ENCODE peak calls at places on chromosomes 1 and 21, in nine cellular contexts. One of them, this sample, is unnamed.

GRCh38 chr1:212545941-212546638 is 62.5 kb upstream of the ATF3 start:
- DNase-seq in kidney epithelial cell: no peak
- DNase-seq in Caco-2: no peak
- DNase-seq in BE2C: no peak
- DNase-seq in BJ: no peak
- DNase-seq in spleen: no peak
- DNase-seq in cardiac fibroblast: peak; percentile 77
- DNase-seq in AG04450: no peak
- DNase-seq in foreskin fibroblast: peak; percentile 68
- DNase-seq in this sample: peak; percentile 74

GRCh38 chr1:216183427-216183826 is 239.8 kb downstream of the USH2A start:
- DNase-seq in kidney epithelial cell: no peak
- DNase-seq in Caco-2: no peak
- DNase-seq in BE2C: no peak
- DNase-seq in BJ: peak; percentile 44
- DNase-seq in spleen: no peak
- DNase-seq in cardiac fibroblast: no peak
- DNase-seq in AG04450: no peak
- DNase-seq in foreskin fibroblast: peak; percentile 43
- DNase-seq in this sample: peak; percentile 8

GRCh38 chr1:20593766-20594165 is 4.9 kb downstream of the CDA start:
- DNase-seq in kidney epithelial cell: no peak
- DNase-seq in Caco-2: no peak
- DNase-seq in BE2C: no peak
- DNase-seq in BJ: no peak
- DNase-seq in spleen: no peak
- DNase-seq in cardiac fibroblast: no peak
- DNase-seq in AG04450: no peak
- DNase-seq in foreskin fibroblast: no peak
- DNase-seq in this sample: no peak

GRCh38 chr1:207304710-207305151 is 16.7 kb upstream of the CD55 start:
- DNase-seq in kidney epithelial cell: no peak
- DNase-seq in Caco-2: no peak
- DNase-seq in BE2C: no peak
- DNase-seq in BJ: no peak
- DNase-seq in spleen: no peak
- DNase-seq in cardiac fibroblast: peak; percentile 65
- DNase-seq in AG04450: no peak
- DNase-seq in foreskin fibroblast: peak; percentile 29
- DNase-seq in this sample: peak; percentile 68

GRCh38 chr1:34320081-34320480 is 143.4 kb downstream of the C1orf94 start:
- DNase-seq in kidney epithelial cell: no peak
- DNase-seq in Caco-2: no peak
- DNase-seq in BE2C: no peak
- DNase-seq in BJ: no peak
- DNase-seq in spleen: no peak
- DNase-seq in cardiac fibroblast: peak; percentile 2
- DNase-seq in AG04450: no peak
- DNase-seq in foreskin fibroblast: peak; percentile 4
- DNase-seq in this sample: peak; percentile 11

GRCh38 chr1:228735871-228736586 is 750 bp downstream of the RHOU start:
- DNase-seq in kidney epithelial cell: no peak
- DNase-seq in Caco-2: peak; percentile 50
- DNase-seq in BE2C: peak; percentile 39
- DNase-seq in BJ: no peak
- DNase-seq in spleen: peak; percentile 86
- DNase-seq in cardiac fibroblast: peak; percentile 19
- DNase-seq in AG04450: no peak
- DNase-seq in foreskin fibroblast: peak; percentile 60
- DNase-seq in this sample: peak; percentile 5

GRCh38 chr1:151327903-151328674 is 873 bp upstream of the PI4KB start:
- DNase-seq in kidney epithelial cell: no peak
- DNase-seq in Caco-2: no peak
- DNase-seq in BE2C: no peak
- DNase-seq in BJ: no peak
- DNase-seq in spleen: peak; percentile 84
- DNase-seq in cardiac fibroblast: no peak
- DNase-seq in AG04450: no peak
- DNase-seq in foreskin fibroblast: peak; percentile 58
- DNase-seq in this sample: no peak

GRCh38 chr1:225887030-225887314 is 2.0 kb downstream of the LEFTY1 start:
- DNase-seq in kidney epithelial cell: no peak
- DNase-seq in Caco-2: no peak
- DNase-seq in BE2C: no peak
- DNase-seq in BJ: no peak
- DNase-seq in spleen: no peak
- DNase-seq in cardiac fibroblast: no peak
- DNase-seq in AG04450: no peak
- DNase-seq in foreskin fibroblast: no peak
- DNase-seq in this sample: no peak

GRCh38 chr21:28136687-28137086 is 856.0 kb downstream of the LTN1 start:
- DNase-seq in kidney epithelial cell: no peak
- DNase-seq in Caco-2: no peak
- DNase-seq in BE2C: no peak
- DNase-seq in BJ: peak; percentile 44
- DNase-seq in spleen: no peak
- DNase-seq in cardiac fibroblast: no peak
- DNase-seq in AG04450: no peak
- DNase-seq in foreskin fibroblast: peak; percentile 26
- DNase-seq in this sample: no peak

GRCh38 chr1:16143566-16144324 is 12.1 kb downstream of the EPHA2 start:
- DNase-seq in kidney epithelial cell: no peak
- DNase-seq in Caco-2: peak; percentile 97
- DNase-seq in BE2C: no peak
- DNase-seq in BJ: no peak
- DNase-seq in spleen: no peak
- DNase-seq in cardiac fibroblast: peak; percentile 31
- DNase-seq in AG04450: no peak
- DNase-seq in foreskin fibroblast: no peak
- DNase-seq in this sample: no peak

GRCh38 chr1:150192012-150192411 is 42.3 kb downstream of the PLEKHO1 start:
- DNase-seq in kidney epithelial cell: peak; percentile 35
- DNase-seq in Caco-2: no peak
- DNase-seq in BE2C: no peak
- DNase-seq in BJ: no peak
- DNase-seq in spleen: no peak
- DNase-seq in cardiac fibroblast: peak; percentile 82
- DNase-seq in AG04450: peak; percentile 33
- DNase-seq in foreskin fibroblast: peak; percentile 31
- DNase-seq in this sample: peak; percentile 15

GRCh38 chr1:150182233-150182632 is 32.5 kb downstream of the PLEKHO1 start:
- DNase-seq in kidney epithelial cell: no peak
- DNase-seq in Caco-2: no peak
- DNase-seq in BE2C: no peak
- DNase-seq in BJ: no peak
- DNase-seq in spleen: no peak
- DNase-seq in cardiac fibroblast: no peak
- DNase-seq in AG04450: no peak
- DNase-seq in foreskin fibroblast: no peak
- DNase-seq in this sample: no peak

GRCh38 chr1:150185481-150185880 is 35.8 kb downstream of the PLEKHO1 start:
- DNase-seq in kidney epithelial cell: no peak
- DNase-seq in Caco-2: no peak
- DNase-seq in BE2C: no peak
- DNase-seq in BJ: no peak
- DNase-seq in spleen: no peak
- DNase-seq in cardiac fibroblast: no peak
- DNase-seq in AG04450: no peak
- DNase-seq in foreskin fibroblast: no peak
- DNase-seq in this sample: no peak

GRCh38 chr1:150186789-150187559 is 37.3 kb downstream of the PLEKHO1 start:
- DNase-seq in kidney epithelial cell: no peak
- DNase-seq in Caco-2: no peak
- DNase-seq in BE2C: peak; percentile 14
- DNase-seq in BJ: no peak
- DNase-seq in spleen: no peak
- DNase-seq in cardiac fibroblast: peak; percentile 84
- DNase-seq in AG04450: no peak
- DNase-seq in foreskin fibroblast: peak; percentile 66
- DNase-seq in this sample: peak; percentile 86

GRCh38 chr1:150187560-150187931 is 37.8 kb downstream of the PLEKHO1 start:
- DNase-seq in kidney epithelial cell: no peak
- DNase-seq in Caco-2: no peak
- DNase-seq in BE2C: no peak
- DNase-seq in BJ: no peak
- DNase-seq in spleen: no peak
- DNase-seq in cardiac fibroblast: no peak
- DNase-seq in AG04450: no peak
- DNase-seq in foreskin fibroblast: no peak
- DNase-seq in this sample: no peak
- TF ChIP-seq CTCF in kidney epithelial cell: no peak
- TF ChIP-seq CTCF in Caco-2: no peak
- TF ChIP-seq CTCF in BE2C: no peak
- TF ChIP-seq CTCF in BJ: no peak
- TF ChIP-seq CTCF in spleen: peak; percentile 16
- TF ChIP-seq CTCF in cardiac fibroblast: no peak
- TF ChIP-seq CTCF in AG04450: no peak
- TF ChIP-seq CTCF in foreskin fibroblast: no peak
- TF ChIP-seq CTCF in this sample: no peak

GRCh38 chr1:161012420-161012819 is 8.5 kb downstream of the F11R start:
- DNase-seq in kidney epithelial cell: no peak
- DNase-seq in Caco-2: no peak
- DNase-seq in BE2C: no peak
- DNase-seq in BJ: no peak
- DNase-seq in spleen: no peak
- DNase-seq in cardiac fibroblast: no peak
- DNase-seq in AG04450: no peak
- DNase-seq in foreskin fibroblast: no peak
- DNase-seq in this sample: no peak

GRCh38 chr1:161008857-161009554 is 11.9 kb downstream of the F11R start:
- DNase-seq in kidney epithelial cell: no peak
- DNase-seq in Caco-2: no peak
- DNase-seq in BE2C: no peak
- DNase-seq in BJ: no peak
- DNase-seq in spleen: no peak
- DNase-seq in cardiac fibroblast: peak; percentile 22
- DNase-seq in AG04450: no peak
- DNase-seq in foreskin fibroblast: peak; percentile 32
- DNase-seq in this sample: no peak

GRCh38 chr1:161009602-161010211 is 11.2 kb downstream of the F11R start:
- DNase-seq in kidney epithelial cell: no peak
- DNase-seq in Caco-2: no peak
- DNase-seq in BE2C: no peak
- DNase-seq in BJ: no peak
- DNase-seq in spleen: no peak
- DNase-seq in cardiac fibroblast: no peak
- DNase-seq in AG04450: no peak
- DNase-seq in foreskin fibroblast: no peak
- DNase-seq in this sample: no peak

GRCh38 chr1:161013591-161014513 is 7.1 kb downstream of the F11R start:
- DNase-seq in kidney epithelial cell: no peak
- DNase-seq in Caco-2: peak; percentile 97
- DNase-seq in BE2C: no peak
- DNase-seq in BJ: no peak
- DNase-seq in spleen: peak; percentile 95
- DNase-seq in cardiac fibroblast: peak; percentile 92
- DNase-seq in AG04450: peak; percentile 32
- DNase-seq in foreskin fibroblast: peak; percentile 54
- DNase-seq in this sample: peak; percentile 29

GRCh38 chr1:161013104-161013590 is 7.8 kb downstream of the F11R start:
- DNase-seq in kidney epithelial cell: no peak
- DNase-seq in Caco-2: no peak
- DNase-seq in BE2C: no peak
- DNase-seq in BJ: no peak
- DNase-seq in spleen: no peak
- DNase-seq in cardiac fibroblast: peak; percentile 40
- DNase-seq in AG04450: no peak
- DNase-seq in foreskin fibroblast: no peak
- DNase-seq in this sample: no peak
- H3K4me3 ChIP-seq in kidney epithelial cell: no peak overlapping the region
- H3K4me3 ChIP-seq in Caco-2: peak overlapping the region; percentile 11
- H3K4me3 ChIP-seq in BE2C: no peak overlapping the region
- H3K4me3 ChIP-seq in BJ: no peak overlapping the region
- H3K4me3 ChIP-seq in spleen: peak overlapping the region; percentile 6
- H3K4me3 ChIP-seq in cardiac fibroblast: no peak overlapping the region
- H3K4me3 ChIP-seq in AG04450: no peak overlapping the region
- H3K4me3 ChIP-seq in foreskin fibroblast: no peak overlapping the region
- H3K4me3 ChIP-seq in this sample: no peak overlapping the region

GRCh38 chr21:42013901-42014300 is 3.7 kb upstream of the ZBTB21 start:
- DNase-seq in kidney epithelial cell: no peak
- DNase-seq in Caco-2: no peak
- DNase-seq in BE2C: no peak
- DNase-seq in BJ: no peak
- DNase-seq in spleen: no peak
- DNase-seq in cardiac fibroblast: no peak
- DNase-seq in AG04450: no peak
- DNase-seq in foreskin fibroblast: no peak
- DNase-seq in this sample: no peak
- TF ChIP-seq CTCF in kidney epithelial cell: no peak
- TF ChIP-seq CTCF in Caco-2: no peak
- TF ChIP-seq CTCF in BE2C: no peak
- TF ChIP-seq CTCF in BJ: no peak
- TF ChIP-seq CTCF in spleen: no peak
- TF ChIP-seq CTCF in cardiac fibroblast: no peak
- TF ChIP-seq CTCF in AG04450: no peak
- TF ChIP-seq CTCF in foreskin fibroblast: no peak
- TF ChIP-seq CTCF in this sample: no peak

DNA sequence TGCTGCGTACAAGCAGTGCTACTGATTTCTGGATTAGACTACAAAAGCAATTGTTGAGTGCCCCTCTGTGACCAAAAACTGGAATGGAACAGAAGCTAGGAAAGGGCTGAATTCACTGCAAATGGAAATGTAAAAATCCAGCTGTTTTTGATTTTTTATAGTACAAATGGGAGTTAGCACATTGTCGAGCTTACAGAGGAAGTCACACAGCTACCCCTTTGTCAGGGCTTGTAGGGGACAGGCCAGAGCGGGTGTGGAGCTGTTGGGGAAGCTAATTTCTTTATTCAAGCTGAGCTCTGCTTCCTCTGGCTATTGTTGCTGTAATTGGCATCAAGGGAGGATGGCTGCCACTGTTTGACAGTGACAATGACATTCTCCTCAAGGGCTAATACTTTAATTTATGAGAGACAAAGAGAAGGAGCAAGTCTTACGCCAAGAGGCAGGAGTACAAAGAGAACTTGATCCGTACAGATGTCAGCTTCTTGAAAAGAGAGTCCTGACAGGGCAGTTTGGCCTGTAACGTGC is 96.1 kb downstream of the SLC35F3 start:
- DNase-seq in kidney epithelial cell: no peak
- DNase-seq in Caco-2: no peak
- DNase-seq in BE2C: no peak
- DNase-seq in BJ: no peak
- DNase-seq in spleen: no peak
- DNase-seq in cardiac fibroblast: no peak
- DNase-seq in AG04450: no peak
- DNase-seq in foreskin fibroblast: no peak
- DNase-seq in this sample: no peak
- H3K4me3 ChIP-seq in kidney epithelial cell: no peak overlapping the region
- H3K4me3 ChIP-seq in Caco-2: no peak overlapping the region
- H3K4me3 ChIP-seq in BE2C: no peak overlapping the region
- H3K4me3 ChIP-seq in BJ: no peak overlapping the region
- H3K4me3 ChIP-seq in spleen: no peak overlapping the region
- H3K4me3 ChIP-seq in cardiac fibroblast: no peak overlapping the region
- H3K4me3 ChIP-seq in AG04450: no peak overlapping the region
- H3K4me3 ChIP-seq in foreskin fibroblast: no peak overlapping the region
- H3K4me3 ChIP-seq in this sample: no peak overlapping the region